ENCODE peak calls at places on chromosomes 11 and 22, in four cellular contexts. R, C, B and T are unnamed samples. For H3K36me3, the result is how much of the 10 kb centered on the place peaks cover.

GRCh38 chr11:115581871-115582639 is 77.8 kb upstream of the CADM1 start:
- ATAC-seq in B (no peak), C (no peak), R (peak), T (no peak)

GRCh38 chr11:129277216-129277838 is 85.2 kb upstream of the ARHGAP32 start:
- ATAC-seq in C (no peak), B (no peak), R (no peak), T (no peak)

GRCh38 chr11:10459029-10459970 is 4.2 kb downstream of the AMPD3 start:
- ATAC-seq in C (peak), R (peak), B (no peak), T (no peak)

GRCh38 chr11:88482871-88483301 is 145.3 kb upstream of the CTSC start:
- ATAC-seq in B (no peak), C (no peak), R (no peak), T (no peak)

GRCh38 chr11:71119656-71120269 is 132.6 kb downstream of the SHANK2 start:
- ATAC-seq in C (no peak), R (no peak), B (no peak), T (no peak)

GRCh38 chr11:109945626-109946321 is 147.4 kb upstream of the ZC3H12C start:
- ATAC-seq in C (no peak), R (peak), B (peak), T (peak)

GRCh38 chr22:40203568-40203967 is 25.8 kb downstream of the TNRC6B start:
- ATAC-seq in R (peak), B (no peak), C (no peak), T (no peak)

GRCh38 chr11:130825621-130826020 is 90.7 kb downstream of the SNX19 start:
- ATAC-seq in B (no peak), R (no peak), C (no peak), T (no peak)

GRCh38 chr11:104776501-104777170 is 121.6 kb downstream of the CASP12 start:
- ATAC-seq in C (no peak), B (no peak), R (no peak), T (no peak)

GRCh38 chr22:20873215-20873614 is 14.4 kb downstream of the SNAP29 start:
- ATAC-seq in B (no peak), C (peak), R (no peak), T (no peak)

GRCh38 chr22:39666495-39666894 is 95.9 kb downstream of the CACNA1I start:
- ATAC-seq in C (no peak), B (no peak), R (no peak), T (no peak)

GRCh38 chr22:42608481-42609361 is 6.0 kb downstream of the POLDIP3 start:
- ATAC-seq in B (peak), C (no peak), R (peak), T (peak)

GRCh38 chr11:124725719-124726105 is 14.0 kb upstream of the NRGN start:
- ATAC-seq in C (peak), B (no peak), R (peak), T (no peak)

GRCh38 chr11:84580338-84580737 is 1046.8 kb downstream of the DLG2 start:
- ATAC-seq in B (no peak), R (no peak), C (no peak), T (no peak)

GRCh38 chr11:128180446-128181089 is 406.8 kb downstream of the ETS1 start:
- ATAC-seq in B (no peak), R (peak), C (no peak), T (no peak)

GRCh38 chr22:48515571-48516200 is 1312.0 kb downstream of the BRD1 start:
- ATAC-seq in R (no peak), C (no peak), B (no peak), T (no peak)

GRCh38 chr11:104957280-104957679 is 11.1 kb downstream of the CASP4 start:
- ATAC-seq in C (no peak), B (no peak), R (no peak), T (no peak)

GRCh38 chr11:26017322-26017860 is 314.5 kb upstream of the ANO3 start:
- ATAC-seq in R (no peak), C (no peak), B (no peak), T (no peak)

GRCh38 chr11:120079750-120080610 is 57.9 kb downstream of the TRIM29 start:
- ATAC-seq in B (peak), R (peak), C (peak), T (no peak)

GRCh38 chr22:37237371-37238268 is 6.4 kb downstream of the RAC2 start:
- ATAC-seq in C (no peak), R (no peak), B (no peak), T (no peak)

GRCh38 chr11:76653674-76654309 is 16.8 kb downstream of the LRRC32 start:
- ATAC-seq in R (peak), C (no peak), B (no peak), T (peak)

GRCh38 chr22:45172872-45173585 is 9.3 kb downstream of the NUP50 start:
- ATAC-seq in C (no peak), B (no peak), R (no peak), T (no peak)

GRCh38 chr11:16088774-16089173 is 267.6 kb downstream of the SOX6 start:
- ATAC-seq in B (no peak), R (no peak), C (no peak), T (no peak)

GRCh38 chr22:26587991-26588613 is 1.8 kb downstream of the TPST2 start:
- ATAC-seq in C (peak), B (no peak), R (no peak), T (no peak)
- TF ChIP-seq POLR2A in C (no peak), B (no peak), R (no peak), T (no peak)

GRCh38 chr11:69035959-69036340 is 12.8 kb upstream of the TPCN2 start:
- ATAC-seq in R (peak), B (no peak), C (no peak), T (peak)
- H3K36me3 ChIP-seq in R (under half), B (under half), C (under half), T (under half)

GRCh38 chr22:49623715-49624114 is 204.0 kb downstream of the BRD1 start:
- ATAC-seq in C (no peak), R (no peak), B (no peak), T (no peak)
- TF ChIP-seq POLR2A in C (no peak), R (no peak), B (no peak), T (no peak)

DNA sequence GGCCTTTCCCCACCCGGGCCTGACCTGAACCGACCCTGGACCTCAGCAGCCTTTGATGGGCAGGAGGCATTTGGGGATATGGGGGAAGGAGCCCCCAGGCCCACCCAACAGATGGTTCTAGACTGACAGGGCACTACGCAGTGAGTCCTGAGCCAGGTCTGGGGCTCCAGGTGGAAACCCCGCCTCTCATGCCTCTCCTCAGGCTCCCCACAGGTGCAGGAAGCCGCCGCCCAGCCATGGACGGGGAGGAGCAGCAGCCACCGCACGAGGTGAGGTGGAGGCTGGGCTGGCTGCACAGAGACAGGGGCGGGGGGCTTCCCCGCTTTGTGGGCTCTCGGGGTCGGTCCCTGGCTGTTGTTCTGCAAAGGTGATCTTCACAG is 7.1 kb downstream of the TRABD start:
- ATAC-seq in C (no peak), R (no peak), B (no peak), T (no peak)
- H3K36me3 ChIP-seq in C (half or more), R (under half), B (under half), T (under half)

GRCh38 chr11:118435893-118436624 is at the start of gene KMT2A:
- ATAC-seq in C (peak), R (peak), B (peak), T (peak)
- TF ChIP-seq POLR2A in C (peak), R (peak), B (peak), T (no peak)